ENCODE peak calls at places on chromosomes 13 and 19, in nine cellular contexts. O, S, T, A, G, P, F, J and V are unnamed samples. For H3K4me1, the result is how much of the 10 kb centered on the place peaks cover.

GRCh38 chr13:47499358-47500150 is 501.5 kb downstream of the SUCLA2 start:
- DNase-seq in T (no peak), O (peak), S (no peak), F (no peak), P (no peak), G (no peak), A (no peak), J (no peak), V (no peak)

GRCh38 chr13:102667911-102668310 is 26.9 kb downstream of the METTL21C start:
- DNase-seq in P (no peak), A (no peak), G (no peak), F (no peak), O (no peak), J (no peak), T (no peak), S (no peak), V (no peak)

GRCh38 chr13:49400755-49401659 is 42.9 kb downstream of the CAB39L start:
- DNase-seq in S (peak), J (peak), A (peak), G (no peak), T (no peak), O (peak), P (peak), F (peak), V (no peak)

GRCh38 chr19:37594982-37595382 is 306 bp downstream of the ZNF540 start:
- DNase-seq in S (peak), F (peak), A (peak), P (peak), O (peak), T (peak), G (peak), J (peak), V (peak)

GRCh38 chr19:45716314-45717130 is 14.2 kb downstream of the FBXO46 start:
- DNase-seq in S (no peak), O (no peak), J (peak), P (no peak), T (no peak), F (peak), G (peak), A (no peak), V (peak)

GRCh38 chr19:41149831-41150230 is 35.6 kb downstream of the CYP2F1 start:
- DNase-seq in O (no peak), P (no peak), J (no peak), A (no peak), G (no peak), T (no peak), S (no peak), F (no peak), V (no peak)

GRCh38 chr13:21344662-21345176 is 114.4 kb downstream of the ZDHHC20 start:
- DNase-seq in A (no peak), O (no peak), F (no peak), T (no peak), P (no peak), J (no peak), S (no peak), G (no peak), V (no peak)

GRCh38 chr13:28401303-28402056 is 93.4 kb downstream of the FLT1 start:
- DNase-seq in F (no peak), T (no peak), S (no peak), G (no peak), P (no peak), J (no peak), A (no peak), O (peak), V (no peak)

GRCh38 chr13:27001705-27002104 is 169.9 kb downstream of the USP12 start:
- DNase-seq in T (no peak), J (no peak), P (no peak), S (no peak), A (no peak), F (no peak), O (no peak), G (no peak), V (peak)

GRCh38 chr19:51164215-51164614 is 22.1 kb downstream of the SIGLEC7 start:
- DNase-seq in G (no peak), O (no peak), T (no peak), A (no peak), P (no peak), F (no peak), J (no peak), S (no peak), V (no peak)

GRCh38 chr19:54518844-54519243 is 16.2 kb downstream of the LAIR2 start:
- DNase-seq in A (no peak), G (no peak), O (no peak), J (no peak), S (no peak), F (no peak), T (no peak), P (peak), V (no peak)

GRCh38 chr19:11159598-11160001 is 4.0 kb upstream of the SPC24 start:
- DNase-seq in T (no peak), S (peak), G (no peak), O (peak), F (no peak), A (no peak), P (peak), J (peak), V (no peak)

GRCh38 chr19:33040994-33041827 is 23.5 kb downstream of the RHPN2 start:
- DNase-seq in F (peak), P (no peak), G (peak), T (no peak), J (no peak), S (no peak), A (no peak), O (no peak), V (peak)

GRCh38 chr19:48907671-48908070 is 7.6 kb downstream of the NUCB1 start:
- DNase-seq in A (no peak), J (no peak), F (no peak), G (no peak), T (no peak), O (no peak), P (no peak), S (no peak), V (no peak)

GRCh38 chr13:79775830-79776229 is 294.9 kb downstream of the NDFIP2 start:
- DNase-seq in S (no peak), G (peak), F (peak), O (peak), A (peak), T (no peak), P (no peak), J (peak), V (no peak)

GRCh38 chr13:50170447-50171037 is 155.3 kb downstream of the KCNRG start:
- DNase-seq in G (no peak), J (no peak), S (no peak), T (no peak), A (no peak), F (no peak), O (peak), P (no peak), V (no peak)

GRCh38 chr13:32037471-32037870 is 5.9 kb downstream of the FRY start:
- DNase-seq in F (no peak), A (no peak), G (no peak), P (no peak), S (no peak), T (no peak), J (no peak), O (no peak), V (no peak)

DNA sequence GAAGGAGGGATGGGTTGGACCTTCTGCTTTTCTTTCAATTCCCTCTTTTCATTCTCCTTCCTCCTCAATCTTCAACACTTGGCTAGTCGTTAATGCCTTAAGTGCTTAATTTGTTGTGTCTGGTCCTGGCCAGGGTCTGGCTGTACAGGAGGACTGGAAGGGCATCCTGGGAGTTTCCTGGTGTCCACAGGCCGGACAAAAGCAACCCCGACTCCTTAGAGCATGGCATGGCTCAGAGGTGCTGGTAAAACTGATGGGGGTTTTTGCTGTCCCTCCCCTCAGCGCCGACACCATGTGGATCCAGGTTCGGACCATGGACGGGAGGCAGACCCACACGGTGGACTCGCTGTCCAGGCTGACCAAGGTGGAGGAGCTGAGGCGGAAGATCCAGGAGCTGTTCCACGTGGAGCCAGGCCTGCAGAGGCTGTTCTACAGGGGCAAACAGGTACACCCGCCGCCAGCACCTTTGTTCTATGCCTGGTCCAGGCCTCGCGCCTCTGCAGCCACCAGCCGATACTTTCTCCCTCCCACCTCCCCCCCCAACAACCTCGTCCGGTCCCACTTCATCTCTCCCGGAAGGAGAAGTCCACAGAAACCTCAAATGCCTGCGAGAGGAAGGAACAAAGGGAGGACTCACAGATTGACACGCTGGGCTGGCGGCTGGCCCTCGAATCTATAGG is 1.4 kb downstream of the UHRF1 start:
- DNase-seq in O (peak), G (no peak), A (no peak), S (no peak), T (no peak), F (no peak), P (no peak), J (peak), V (no peak)
- H3K4me1 ChIP-seq in O (under half), G (half or more), A (under half), S (under half), T (under half), F (under half), P (under half), J (under half), V (under half)

DNA sequence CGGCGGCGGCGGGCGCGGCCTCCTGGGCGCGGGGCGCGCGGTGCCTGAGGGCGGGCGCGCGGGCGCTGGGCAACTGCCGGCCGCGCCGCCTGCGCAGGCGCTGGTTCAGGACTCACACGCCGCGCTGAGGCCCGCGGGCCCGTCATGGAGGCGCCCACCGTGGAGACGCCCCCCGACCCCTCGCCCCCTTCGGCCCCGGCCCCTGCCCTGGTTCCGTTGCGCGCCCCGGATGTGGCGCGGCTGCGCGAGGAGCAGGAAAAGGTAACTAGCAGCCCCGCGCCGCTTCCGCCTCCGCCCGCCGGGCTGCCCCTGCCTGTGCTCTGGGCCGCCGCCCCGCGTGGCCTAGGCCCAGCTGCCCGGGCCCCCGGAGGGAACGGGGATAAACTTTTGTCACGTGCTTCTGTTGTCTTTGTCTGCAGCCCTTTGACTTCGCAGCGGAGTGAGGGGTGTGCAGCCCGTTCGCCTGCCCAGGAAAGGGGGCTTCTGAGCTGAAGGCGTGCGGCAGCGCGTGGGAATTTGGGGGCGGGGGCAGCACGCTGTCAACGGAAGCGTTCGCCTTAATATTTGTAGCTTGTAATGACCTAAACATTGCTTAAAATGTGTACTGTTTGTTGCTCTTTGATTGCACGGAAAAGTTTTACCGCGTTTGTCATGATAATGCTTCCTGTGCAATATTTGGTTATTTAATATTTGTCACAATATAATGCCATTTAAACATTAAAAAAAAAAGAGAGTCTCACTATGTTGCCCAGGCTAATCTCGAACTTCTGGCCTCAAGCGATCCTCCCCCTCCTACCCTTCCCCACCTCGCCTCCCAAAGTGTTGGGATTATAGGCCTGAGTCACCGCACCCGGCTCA is 594 bp downstream of the URI1 start:
- DNase-seq in J (peak), G (peak), T (no peak), O (no peak), P (peak), S (peak), A (peak), F (peak), V (no peak)
- TF ChIP-seq POLR2A in J (no peak), G (no peak), T (no peak), O (no peak), P (no peak), S (no peak), A (no peak), F (no peak), V (no peak)

DNA sequence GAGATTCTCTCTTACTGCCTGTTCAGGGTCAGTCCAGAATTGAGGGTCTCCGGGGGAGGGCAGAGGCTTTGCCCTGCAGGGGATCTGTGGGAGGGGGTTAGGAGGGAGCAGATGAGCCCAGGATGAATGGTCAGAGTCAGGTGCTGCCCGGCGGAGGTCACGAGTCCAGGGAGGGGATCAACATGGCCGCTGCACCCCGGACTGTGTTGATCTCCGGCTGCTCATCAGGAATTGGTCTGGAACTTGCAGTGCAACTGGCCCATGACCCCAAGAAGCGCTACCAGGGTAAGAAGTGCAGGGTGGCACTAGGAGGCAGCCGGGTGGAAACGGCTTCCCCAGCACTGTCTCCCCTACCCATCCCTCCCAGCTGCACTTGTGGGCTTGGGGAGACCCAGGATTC is at the start of gene RDH8:
- DNase-seq in A (no peak), P (no peak), J (no peak), O (no peak), T (peak), S (no peak), G (no peak), F (no peak), V (no peak)
- H3K4me1 ChIP-seq in A (under half), P (under half), J (under half), O (under half), T (under half), S (under half), G (under half), F (under half), V (under half)

GRCh38 chr19:17306285-17306714 is 628 bp downstream of the MRPL34 start:
- DNase-seq in J (no peak), G (no peak), F (no peak), S (no peak), T (no peak), P (no peak), O (no peak), A (no peak), V (no peak)
- TF ChIP-seq POLR2A in J (no peak), G (no peak), F (no peak), S (no peak), T (no peak), P (no peak), O (no peak), A (no peak), V (no peak)

GRCh38 chr13:40644838-40645620 is 21.4 kb downstream of the FOXO1 start:
- DNase-seq in G (no peak), T (no peak), O (no peak), A (no peak), J (no peak), S (no peak), F (no peak), P (no peak), V (no peak)

GRCh38 chr13:40640202-40640601 is 26.2 kb downstream of the FOXO1 start:
- DNase-seq in F (no peak), O (no peak), A (no peak), T (no peak), P (no peak), J (no peak), G (no peak), S (no peak), V (no peak)

GRCh38 chr13:40639226-40639681 is 27.2 kb downstream of the FOXO1 start:
- DNase-seq in F (no peak), A (peak), O (no peak), T (no peak), J (no peak), G (no peak), P (no peak), S (no peak), V (no peak)

GRCh38 chr13:40637644-40638043 is 28.8 kb downstream of the FOXO1 start:
- DNase-seq in T (no peak), F (no peak), O (no peak), G (no peak), P (no peak), A (no peak), S (no peak), J (no peak), V (no peak)

GRCh38 chr13:40640845-40641458 is 25.5 kb downstream of the FOXO1 start:
- DNase-seq in A (no peak), T (no peak), J (no peak), F (no peak), P (no peak), S (no peak), O (no peak), G (no peak), V (no peak)
- H3K4me1 ChIP-seq in A (under half), T (half or more), J (under half), F (under half), P (under half), S (under half), O (under half), G (under half), V (under half)

GRCh38 chr19:35609881-35610353 is 2.6 kb upstream of the HAUS5 start:
- DNase-seq in S (no peak), G (no peak), A (no peak), J (no peak), O (no peak), T (no peak), F (no peak), P (no peak), V (no peak)
- TF ChIP-seq POLR2A in S (no peak), G (no peak), A (no peak), J (no peak), O (no peak), T (no peak), F (no peak), P (no peak), V (no peak)

GRCh38 chr13:96860829-96861228 is 133.4 kb downstream of the OXGR1 start:
- DNase-seq in S (no peak), F (no peak), T (no peak), G (no peak), P (no peak), J (no peak), A (no peak), O (no peak), V (no peak)
- H3K4me1 ChIP-seq in S (under half), F (under half), T (under half), G (under half), P (under half), J (under half), A (under half), O (under half), V (under half)

DNA sequence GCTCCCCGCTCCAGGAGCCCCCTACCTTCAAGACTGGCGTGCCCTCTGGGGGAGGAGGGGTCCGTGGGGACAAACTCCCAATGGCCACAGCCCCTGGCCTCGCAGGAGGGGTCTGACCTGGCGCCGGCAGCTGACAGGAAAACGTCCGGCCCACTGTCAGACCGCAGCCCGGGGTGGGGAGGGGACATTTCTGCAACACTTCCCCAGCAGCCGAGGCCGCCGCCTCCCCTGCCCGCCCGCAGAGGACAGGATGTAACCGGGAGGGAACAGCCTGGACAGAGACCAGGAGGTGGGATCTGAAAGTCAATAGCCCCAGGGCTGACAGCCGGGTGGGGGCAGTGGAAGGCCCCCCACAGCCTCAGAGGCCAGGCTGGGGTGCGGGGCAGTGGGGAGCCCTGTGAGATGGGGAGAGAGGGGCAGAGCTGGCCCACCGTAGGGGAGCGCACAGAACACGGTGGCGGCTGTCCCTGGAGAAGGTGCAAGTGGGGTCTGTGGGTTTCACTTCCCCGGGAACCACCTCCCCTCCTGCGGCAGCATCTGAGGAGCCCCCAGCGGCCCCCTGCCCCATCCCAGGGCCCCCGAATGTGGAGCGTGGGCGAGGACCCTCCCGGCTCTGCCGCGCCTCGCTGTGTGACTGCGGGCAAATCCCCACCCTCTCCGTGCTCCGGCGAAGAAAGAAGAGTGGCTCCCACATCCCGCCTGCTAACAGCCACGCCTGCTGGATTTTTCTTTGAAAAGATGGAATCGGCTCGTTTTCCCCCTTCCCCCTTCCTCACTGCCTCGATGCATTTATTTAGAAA is at the start of gene PEAK3:
- DNase-seq in O (peak), G (no peak), T (peak), F (peak), P (peak), S (peak), J (peak), A (peak), V (no peak)
- TF ChIP-seq POLR2A in O (no peak), G (no peak), T (no peak), F (no peak), P (no peak), S (no peak), J (peak), A (no peak), V (no peak)

DNA sequence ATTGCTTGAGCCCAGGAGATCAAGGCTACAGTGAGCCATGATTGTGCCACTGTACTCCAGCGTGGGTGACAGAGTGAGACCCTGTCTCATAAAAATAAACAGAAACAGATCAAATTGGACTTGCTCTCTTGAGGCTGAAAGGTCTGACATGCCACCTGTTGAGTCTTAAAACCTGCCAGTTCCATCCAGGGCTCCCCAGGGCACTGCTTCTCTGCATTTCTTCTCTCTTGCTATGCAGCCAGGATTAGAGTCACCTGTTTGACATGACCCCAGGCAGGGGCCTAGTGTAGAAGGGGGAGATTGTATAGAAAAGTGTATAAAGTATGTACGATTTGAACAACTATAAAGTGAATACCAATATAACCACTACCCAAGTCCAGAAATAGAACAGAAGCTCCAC is 45.4 kb downstream of the ARHGAP35 start:
- DNase-seq in J (no peak), O (no peak), T (no peak), A (no peak), G (no peak), F (no peak), S (no peak), P (no peak), V (no peak)
- H3K4me1 ChIP-seq in J (under half), O (under half), T (half or more), A (under half), G (half or more), F (under half), S (under half), P (under half), V (under half)